ENCODE peak calls at places on chromosomes 5 and 9, in seven cellular contexts. One of them, this sample, is unnamed.

GRCh38 chr5:135310328-135310989 is 88.6 kb downstream of the MACROH2A1 start:
- DNase-seq in fibroblast of mammary gland: peak
- DNase-seq in activated B cell treated with CpG ODN at 0.5 μM for 24 hours: no peak
- DNase-seq in mucosa of descending colon: no peak
- DNase-seq in OCI-LY7: no peak
- DNase-seq in CD4-positive, alpha-beta T cell: no peak
- DNase-seq in type B pancreatic cell: peak
- DNase-seq in this sample: no peak

GRCh38 chr9:96241391-96241809 is 60.6 kb downstream of the HSD17B3 start:
- DNase-seq in mucosa of descending colon: no peak
- DNase-seq in OCI-LY7: no peak
- DNase-seq in type B pancreatic cell: no peak
- DNase-seq in fibroblast of mammary gland: no peak
- DNase-seq in CD4-positive, alpha-beta T cell: no peak
- DNase-seq in activated B cell treated with CpG ODN at 0.5 μM for 24 hours: no peak
- DNase-seq in this sample: no peak

GRCh38 chr9:136840140-136840876 is 2.0 kb upstream of the AJM1 start:
- DNase-seq in activated B cell treated with CpG ODN at 0.5 μM for 24 hours: no peak
- DNase-seq in OCI-LY7: no peak
- DNase-seq in CD4-positive, alpha-beta T cell: no peak
- DNase-seq in mucosa of descending colon: no peak
- DNase-seq in type B pancreatic cell: no peak
- DNase-seq in fibroblast of mammary gland: no peak
- DNase-seq in this sample: no peak

GRCh38 chr5:117623042-117623815 is 1048.6 kb upstream of the SEMA6A start:
- DNase-seq in fibroblast of mammary gland: no peak
- DNase-seq in CD4-positive, alpha-beta T cell: no peak
- DNase-seq in type B pancreatic cell: no peak
- DNase-seq in activated B cell treated with CpG ODN at 0.5 μM for 24 hours: no peak
- DNase-seq in mucosa of descending colon: no peak
- DNase-seq in OCI-LY7: no peak
- DNase-seq in this sample: no peak

GRCh38 chr5:39020465-39020864 is 53.7 kb downstream of the RICTOR start:
- DNase-seq in OCI-LY7: no peak
- DNase-seq in activated B cell treated with CpG ODN at 0.5 μM for 24 hours: no peak
- DNase-seq in mucosa of descending colon: no peak
- DNase-seq in type B pancreatic cell: no peak
- DNase-seq in fibroblast of mammary gland: no peak
- DNase-seq in CD4-positive, alpha-beta T cell: no peak
- DNase-seq in this sample: no peak

GRCh38 chr5:152549709-152550108 is 144.6 kb upstream of the NMUR2 start:
- DNase-seq in type B pancreatic cell: no peak
- DNase-seq in activated B cell treated with CpG ODN at 0.5 μM for 24 hours: no peak
- DNase-seq in OCI-LY7: no peak
- DNase-seq in fibroblast of mammary gland: no peak
- DNase-seq in CD4-positive, alpha-beta T cell: no peak
- DNase-seq in mucosa of descending colon: no peak
- DNase-seq in this sample: no peak

GRCh38 chr5:174720612-174721521 is 3.5 kb upstream of the MSX2 start:
- DNase-seq in mucosa of descending colon: no peak
- DNase-seq in activated B cell treated with CpG ODN at 0.5 μM for 24 hours: no peak
- DNase-seq in fibroblast of mammary gland: no peak
- DNase-seq in type B pancreatic cell: peak
- DNase-seq in OCI-LY7: no peak
- DNase-seq in CD4-positive, alpha-beta T cell: no peak
- DNase-seq in this sample: no peak

GRCh38 chr9:108286807-108287206 is 569.0 kb downstream of the ACTL7B start:
- DNase-seq in fibroblast of mammary gland: no peak
- DNase-seq in CD4-positive, alpha-beta T cell: no peak
- DNase-seq in OCI-LY7: no peak
- DNase-seq in mucosa of descending colon: no peak
- DNase-seq in activated B cell treated with CpG ODN at 0.5 μM for 24 hours: no peak
- DNase-seq in type B pancreatic cell: no peak
- DNase-seq in this sample: no peak

GRCh38 chr5:17727212-17727611 is 93.0 kb downstream of the TAF11L14 start:
- DNase-seq in CD4-positive, alpha-beta T cell: no peak
- DNase-seq in type B pancreatic cell: no peak
- DNase-seq in OCI-LY7: no peak
- DNase-seq in fibroblast of mammary gland: no peak
- DNase-seq in activated B cell treated with CpG ODN at 0.5 μM for 24 hours: no peak
- DNase-seq in mucosa of descending colon: no peak
- DNase-seq in this sample: no peak

GRCh38 chr5:176664886-176665285 is 17.6 kb downstream of the TSPAN17 start:
- DNase-seq in type B pancreatic cell: no peak
- DNase-seq in mucosa of descending colon: peak
- DNase-seq in fibroblast of mammary gland: no peak
- DNase-seq in CD4-positive, alpha-beta T cell: no peak
- DNase-seq in OCI-LY7: no peak
- DNase-seq in activated B cell treated with CpG ODN at 0.5 μM for 24 hours: no peak
- DNase-seq in this sample: no peak

GRCh38 chr9:34501889-34502425 is 20.8 kb downstream of the ENHO start:
- DNase-seq in fibroblast of mammary gland: peak
- DNase-seq in CD4-positive, alpha-beta T cell: no peak
- DNase-seq in OCI-LY7: no peak
- DNase-seq in activated B cell treated with CpG ODN at 0.5 μM for 24 hours: no peak
- DNase-seq in type B pancreatic cell: no peak
- DNase-seq in mucosa of descending colon: no peak
- DNase-seq in this sample: no peak

GRCh38 chr9:22838266-22838665 is 391.6 kb downstream of the DMRTA1 start:
- DNase-seq in OCI-LY7: no peak
- DNase-seq in type B pancreatic cell: no peak
- DNase-seq in activated B cell treated with CpG ODN at 0.5 μM for 24 hours: no peak
- DNase-seq in CD4-positive, alpha-beta T cell: no peak
- DNase-seq in mucosa of descending colon: no peak
- DNase-seq in fibroblast of mammary gland: no peak
- DNase-seq in this sample: no peak

GRCh38 chr5:131973981-131974380 is 28.5 kb upstream of the MEIKIN start:
- DNase-seq in activated B cell treated with CpG ODN at 0.5 μM for 24 hours: no peak
- DNase-seq in mucosa of descending colon: no peak
- DNase-seq in CD4-positive, alpha-beta T cell: no peak
- DNase-seq in OCI-LY7: no peak
- DNase-seq in type B pancreatic cell: no peak
- DNase-seq in fibroblast of mammary gland: no peak
- DNase-seq in this sample: no peak

GRCh38 chr9:121372563-121373400 is 2.7 kb upstream of the STOM start:
- DNase-seq in type B pancreatic cell: no peak
- DNase-seq in mucosa of descending colon: no peak
- DNase-seq in activated B cell treated with CpG ODN at 0.5 μM for 24 hours: no peak
- DNase-seq in OCI-LY7: no peak
- DNase-seq in CD4-positive, alpha-beta T cell: no peak
- DNase-seq in fibroblast of mammary gland: peak
- DNase-seq in this sample: no peak

GRCh38 chr9:92989561-92989960 is 42.2 kb downstream of the FGD3 start:
- DNase-seq in OCI-LY7: no peak
- DNase-seq in activated B cell treated with CpG ODN at 0.5 μM for 24 hours: no peak
- DNase-seq in CD4-positive, alpha-beta T cell: no peak
- DNase-seq in fibroblast of mammary gland: no peak
- DNase-seq in type B pancreatic cell: no peak
- DNase-seq in mucosa of descending colon: no peak
- DNase-seq in this sample: no peak

DNA sequence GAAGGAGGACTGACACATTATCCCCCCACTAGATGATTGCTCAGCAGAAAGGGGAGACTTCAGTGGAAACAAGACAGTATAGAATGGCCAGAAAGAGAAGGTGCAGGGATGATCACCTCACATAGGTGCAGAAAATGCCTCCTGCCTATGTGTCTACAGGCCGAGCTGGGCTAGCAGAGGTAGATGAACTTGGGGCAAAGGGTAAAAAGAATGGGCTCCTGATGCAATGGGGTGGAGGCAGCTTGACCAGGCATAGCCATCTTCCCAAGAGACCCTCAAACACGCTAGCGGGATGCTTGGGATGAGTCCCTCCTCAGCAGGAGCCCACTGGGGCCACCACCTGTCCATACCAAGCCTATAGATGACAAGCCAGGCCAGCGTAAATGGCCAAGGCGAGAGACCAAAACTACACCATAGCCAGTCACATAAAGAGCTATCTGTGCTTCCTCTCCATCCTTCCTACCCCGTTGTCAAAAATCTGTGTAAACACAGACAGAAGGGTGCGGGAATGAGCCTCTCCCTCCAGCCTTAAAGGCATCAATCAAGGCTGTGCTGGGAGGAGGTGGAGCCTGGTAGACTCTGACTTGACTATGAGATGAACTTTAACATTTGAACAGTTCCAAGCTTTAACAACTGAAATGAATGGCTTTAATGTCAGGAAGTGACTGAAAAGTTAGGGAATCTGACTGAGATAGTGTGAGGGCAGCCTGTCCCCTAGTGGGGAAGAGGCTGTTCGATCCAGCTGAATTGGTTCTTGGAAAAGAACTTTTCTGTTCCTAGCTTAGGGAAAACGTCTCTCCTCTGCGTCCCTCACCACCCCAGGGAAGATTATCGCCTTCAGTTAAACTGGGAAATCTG is 10.4 kb downstream of the C9orf152 start:
- DNase-seq in CD4-positive, alpha-beta T cell: no peak
- DNase-seq in OCI-LY7: no peak
- DNase-seq in activated B cell treated with CpG ODN at 0.5 μM for 24 hours: no peak
- DNase-seq in fibroblast of mammary gland: peak
- DNase-seq in type B pancreatic cell: no peak
- DNase-seq in mucosa of descending colon: no peak
- DNase-seq in this sample: no peak
- TF ChIP-seq CTCF in CD4-positive, alpha-beta T cell: no peak
- TF ChIP-seq CTCF in OCI-LY7: no peak
- TF ChIP-seq CTCF in activated B cell treated with CpG ODN at 0.5 μM for 24 hours: no peak
- TF ChIP-seq CTCF in fibroblast of mammary gland: peak
- TF ChIP-seq CTCF in type B pancreatic cell: peak
- TF ChIP-seq CTCF in mucosa of descending colon: peak
- TF ChIP-seq CTCF in this sample: no peak

GRCh38 chr9:36974731-36975130 is 59.3 kb downstream of the PAX5 start:
- DNase-seq in activated B cell treated with CpG ODN at 0.5 μM for 24 hours: no peak
- DNase-seq in mucosa of descending colon: no peak
- DNase-seq in CD4-positive, alpha-beta T cell: no peak
- DNase-seq in fibroblast of mammary gland: no peak
- DNase-seq in OCI-LY7: no peak
- DNase-seq in type B pancreatic cell: peak
- DNase-seq in this sample: no peak

GRCh38 chr9:36985061-36985768 is 48.9 kb downstream of the PAX5 start:
- DNase-seq in OCI-LY7: no peak
- DNase-seq in CD4-positive, alpha-beta T cell: no peak
- DNase-seq in type B pancreatic cell: no peak
- DNase-seq in fibroblast of mammary gland: no peak
- DNase-seq in activated B cell treated with CpG ODN at 0.5 μM for 24 hours: no peak
- DNase-seq in mucosa of descending colon: no peak
- DNase-seq in this sample: no peak

GRCh38 chr9:36976371-36977030 is 57.6 kb downstream of the PAX5 start:
- DNase-seq in type B pancreatic cell: peak
- DNase-seq in OCI-LY7: no peak
- DNase-seq in fibroblast of mammary gland: peak
- DNase-seq in activated B cell treated with CpG ODN at 0.5 μM for 24 hours: no peak
- DNase-seq in mucosa of descending colon: no peak
- DNase-seq in CD4-positive, alpha-beta T cell: no peak
- DNase-seq in this sample: no peak

GRCh38 chr9:36985769-36986547 is 48.1 kb downstream of the PAX5 start:
- DNase-seq in fibroblast of mammary gland: no peak
- DNase-seq in CD4-positive, alpha-beta T cell: no peak
- DNase-seq in mucosa of descending colon: no peak
- DNase-seq in OCI-LY7: no peak
- DNase-seq in type B pancreatic cell: no peak
- DNase-seq in activated B cell treated with CpG ODN at 0.5 μM for 24 hours: no peak
- DNase-seq in this sample: no peak

DNA sequence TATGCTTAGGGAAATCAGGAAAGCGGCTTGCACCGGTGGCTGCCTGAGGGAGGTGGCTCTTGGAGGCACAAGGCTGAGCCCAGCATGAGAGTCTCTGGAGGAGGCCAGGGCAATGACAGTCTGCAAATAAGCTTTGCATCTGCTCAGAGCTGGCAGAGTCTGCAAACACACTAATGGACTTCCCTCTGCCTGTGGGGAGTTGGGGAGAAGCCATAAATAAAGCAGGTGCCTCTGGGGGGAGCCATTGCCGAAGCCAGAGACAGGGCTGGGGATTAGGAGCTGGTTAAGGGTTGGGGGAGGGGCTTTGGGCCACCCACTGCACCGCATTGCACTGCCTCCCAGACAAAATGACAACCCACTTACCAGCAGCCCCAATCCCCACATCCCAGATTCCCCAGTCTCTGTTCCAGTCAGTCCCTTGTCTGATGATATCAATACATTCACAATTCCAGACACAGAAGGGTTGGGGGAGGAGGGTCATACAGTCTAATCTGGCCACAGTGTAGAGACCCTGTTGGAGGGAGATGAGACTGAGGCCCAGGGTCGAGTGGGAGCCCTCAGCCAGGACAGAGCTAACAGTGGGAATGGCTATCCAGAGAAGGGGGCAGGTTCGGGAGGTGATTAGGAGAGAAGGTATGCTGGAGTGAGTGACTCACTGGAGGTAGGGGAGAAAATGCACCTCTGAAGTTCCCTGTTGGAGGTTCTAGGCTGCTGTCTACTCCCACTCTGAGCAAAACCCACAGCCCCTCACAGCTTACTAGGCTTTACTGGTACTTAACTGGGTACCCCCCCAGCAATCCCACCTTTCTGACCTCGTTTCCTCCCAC is 53.7 kb downstream of the PAX5 start:
- DNase-seq in activated B cell treated with CpG ODN at 0.5 μM for 24 hours: no peak
- DNase-seq in fibroblast of mammary gland: no peak
- DNase-seq in mucosa of descending colon: no peak
- DNase-seq in type B pancreatic cell: no peak
- DNase-seq in OCI-LY7: peak
- DNase-seq in CD4-positive, alpha-beta T cell: no peak
- DNase-seq in this sample: no peak
- TF ChIP-seq CTCF in activated B cell treated with CpG ODN at 0.5 μM for 24 hours: no peak
- TF ChIP-seq CTCF in fibroblast of mammary gland: no peak
- TF ChIP-seq CTCF in mucosa of descending colon: no peak
- TF ChIP-seq CTCF in type B pancreatic cell: no peak
- TF ChIP-seq CTCF in OCI-LY7: peak
- TF ChIP-seq CTCF in CD4-positive, alpha-beta T cell: no peak
- TF ChIP-seq CTCF in this sample: no peak

GRCh38 chr9:130451509-130452388 is 7.0 kb downstream of the ASS1 start:
- DNase-seq in OCI-LY7: peak
- DNase-seq in mucosa of descending colon: peak
- DNase-seq in type B pancreatic cell: peak
- DNase-seq in activated B cell treated with CpG ODN at 0.5 μM for 24 hours: no peak
- DNase-seq in CD4-positive, alpha-beta T cell: no peak
- DNase-seq in fibroblast of mammary gland: peak
- DNase-seq in this sample: no peak
- TF ChIP-seq CTCF in OCI-LY7: peak
- TF ChIP-seq CTCF in mucosa of descending colon: peak
- TF ChIP-seq CTCF in type B pancreatic cell: peak
- TF ChIP-seq CTCF in activated B cell treated with CpG ODN at 0.5 μM for 24 hours: no peak
- TF ChIP-seq CTCF in CD4-positive, alpha-beta T cell: no peak
- TF ChIP-seq CTCF in fibroblast of mammary gland: peak
- TF ChIP-seq CTCF in this sample: peak

DNA sequence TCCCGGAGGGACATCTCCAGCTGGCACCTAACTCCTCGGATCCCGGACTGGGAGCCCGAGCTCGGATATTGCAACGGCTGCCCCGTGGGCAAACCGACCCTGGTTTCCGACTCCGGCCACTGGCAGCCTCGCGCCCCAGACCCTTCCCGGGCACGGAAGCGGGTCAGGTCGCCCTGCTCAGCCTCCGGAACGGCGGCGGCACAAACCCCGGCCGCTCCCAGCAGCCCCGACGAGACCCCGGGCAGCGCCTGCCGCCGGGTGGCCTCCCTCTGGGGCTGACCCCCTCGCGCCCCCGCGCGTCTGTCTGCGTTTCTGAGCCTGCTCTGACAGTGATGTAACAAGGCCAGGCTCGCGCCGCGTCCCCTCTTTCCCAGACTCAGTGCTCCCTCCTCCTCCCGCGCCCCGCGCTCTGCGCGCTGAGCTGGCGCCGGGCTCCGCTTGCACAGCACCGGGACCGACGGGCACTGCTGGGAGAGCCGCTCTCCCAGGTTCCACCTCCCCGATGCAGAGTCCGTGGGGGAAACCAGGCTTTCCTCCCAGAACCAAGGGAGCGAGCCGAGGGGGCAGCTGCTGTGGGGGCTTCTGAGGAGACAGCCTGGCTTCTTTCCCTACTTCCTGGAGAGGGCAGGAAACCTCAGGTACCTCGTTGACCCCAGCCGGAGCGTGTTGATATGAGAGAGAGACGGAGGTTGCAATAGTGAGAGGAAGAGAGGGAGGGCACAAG is at the start of gene TMEM215:
- DNase-seq in OCI-LY7: no peak
- DNase-seq in fibroblast of mammary gland: no peak
- DNase-seq in mucosa of descending colon: no peak
- DNase-seq in CD4-positive, alpha-beta T cell: no peak
- DNase-seq in activated B cell treated with CpG ODN at 0.5 μM for 24 hours: no peak
- DNase-seq in type B pancreatic cell: no peak
- DNase-seq in this sample: peak
- TF ChIP-seq CTCF in OCI-LY7: no peak
- TF ChIP-seq CTCF in fibroblast of mammary gland: no peak
- TF ChIP-seq CTCF in mucosa of descending colon: no peak
- TF ChIP-seq CTCF in CD4-positive, alpha-beta T cell: no peak
- TF ChIP-seq CTCF in activated B cell treated with CpG ODN at 0.5 μM for 24 hours: no peak
- TF ChIP-seq CTCF in type B pancreatic cell: no peak
- TF ChIP-seq CTCF in this sample: no peak